ENCODE peak calls at places on chromosomes 2 and 18, in seven cellular contexts. One of them, this sample, is unnamed.

GRCh38 chr2:16102287-16102975 is 162.1 kb downstream of the MYCN start:
- DNase-seq in AG09309: no peak
- DNase-seq in HFFc6: no peak
- DNase-seq in ovary: no peak
- DNase-seq in B cell: no peak
- DNase-seq in pancreas: no peak
- DNase-seq in PC-9: no peak
- DNase-seq in this sample: no peak

GRCh38 chr18:32333781-32334180 is 136.9 kb downstream of the GAREM1 start:
- DNase-seq in AG09309: no peak
- DNase-seq in HFFc6: no peak
- DNase-seq in ovary: no peak
- DNase-seq in B cell: no peak
- DNase-seq in pancreas: peak; percentile 62
- DNase-seq in PC-9: no peak
- DNase-seq in this sample: no peak

GRCh38 chr18:3447035-3447894 is 2.7 kb upstream of the TGIF1 start:
- DNase-seq in AG09309: no peak
- DNase-seq in HFFc6: peak; percentile 40
- DNase-seq in ovary: peak; percentile 75
- DNase-seq in B cell: no peak
- DNase-seq in pancreas: peak; percentile 65
- DNase-seq in PC-9: no peak
- DNase-seq in this sample: peak; percentile 46

GRCh38 chr2:230716588-230716987 is 3.9 kb downstream of the CAB39 start:
- DNase-seq in AG09309: no peak
- DNase-seq in HFFc6: no peak
- DNase-seq in ovary: no peak
- DNase-seq in B cell: no peak
- DNase-seq in pancreas: no peak
- DNase-seq in PC-9: no peak
- DNase-seq in this sample: no peak

GRCh38 chr18:21914739-21915319 is 174.2 kb downstream of the MIB1 start:
- DNase-seq in AG09309: peak; percentile 31
- DNase-seq in HFFc6: peak; percentile 40
- DNase-seq in ovary: no peak
- DNase-seq in B cell: no peak
- DNase-seq in pancreas: no peak
- DNase-seq in PC-9: peak; percentile 15
- DNase-seq in this sample: no peak

GRCh38 chr2:143629344-143629743 is 500.1 kb downstream of the ARHGAP15 start:
- DNase-seq in AG09309: peak; percentile 68
- DNase-seq in HFFc6: peak; percentile 30
- DNase-seq in ovary: no peak
- DNase-seq in B cell: no peak
- DNase-seq in pancreas: no peak
- DNase-seq in PC-9: no peak
- DNase-seq in this sample: no peak

GRCh38 chr2:161273038-161273760 is 35.0 kb upstream of the PSMD14 start:
- DNase-seq in AG09309: peak; percentile 32
- DNase-seq in HFFc6: peak; percentile 45
- DNase-seq in ovary: no peak
- DNase-seq in B cell: peak; percentile 16
- DNase-seq in pancreas: no peak
- DNase-seq in PC-9: no peak
- DNase-seq in this sample: no peak

GRCh38 chr2:150480971-150481830 is 6.3 kb downstream of the RND3 start:
- DNase-seq in AG09309: no peak
- DNase-seq in HFFc6: peak; percentile 40
- DNase-seq in ovary: no peak
- DNase-seq in B cell: no peak
- DNase-seq in pancreas: no peak
- DNase-seq in PC-9: no peak
- DNase-seq in this sample: no peak

GRCh38 chr18:11747731-11748130 is 58.7 kb downstream of the GNAL start:
- DNase-seq in AG09309: no peak
- DNase-seq in HFFc6: no peak
- DNase-seq in ovary: no peak
- DNase-seq in B cell: no peak
- DNase-seq in pancreas: no peak
- DNase-seq in PC-9: no peak
- DNase-seq in this sample: no peak

GRCh38 chr2:73489053-73489452 is 103.4 kb downstream of the ALMS1 start:
- DNase-seq in AG09309: no peak
- DNase-seq in HFFc6: no peak
- DNase-seq in ovary: no peak
- DNase-seq in B cell: no peak
- DNase-seq in pancreas: no peak
- DNase-seq in PC-9: no peak
- DNase-seq in this sample: no peak

GRCh38 chr2:176686328-176686727 is 417.1 kb downstream of the MTX2 start:
- DNase-seq in AG09309: no peak
- DNase-seq in HFFc6: no peak
- DNase-seq in ovary: no peak
- DNase-seq in B cell: no peak
- DNase-seq in pancreas: no peak
- DNase-seq in PC-9: no peak
- DNase-seq in this sample: no peak

GRCh38 chr18:74290831-74291770 is 662 bp downstream of the CYB5A start:
- DNase-seq in AG09309: no peak
- DNase-seq in HFFc6: no peak
- DNase-seq in ovary: no peak
- DNase-seq in B cell: no peak
- DNase-seq in pancreas: peak; percentile 86
- DNase-seq in PC-9: peak; percentile 73
- DNase-seq in this sample: no peak

GRCh38 chr2:181077128-181077709 is 96.8 kb downstream of the UBE2E3 start:
- DNase-seq in AG09309: peak; percentile 16
- DNase-seq in HFFc6: peak; percentile 55
- DNase-seq in ovary: no peak
- DNase-seq in B cell: peak; percentile 29
- DNase-seq in pancreas: no peak
- DNase-seq in PC-9: no peak
- DNase-seq in this sample: no peak

GRCh38 chr2:73370348-73370747 is 15.3 kb upstream of the ALMS1 start:
- DNase-seq in AG09309: no peak
- DNase-seq in HFFc6: no peak
- DNase-seq in ovary: no peak
- DNase-seq in B cell: no peak
- DNase-seq in pancreas: no peak
- DNase-seq in PC-9: no peak
- DNase-seq in this sample: no peak

GRCh38 chr2:30422437-30422805 is 24.6 kb upstream of the LCLAT1 start:
- DNase-seq in AG09309: no peak
- DNase-seq in HFFc6: no peak
- DNase-seq in ovary: no peak
- DNase-seq in B cell: peak; percentile 61
- DNase-seq in pancreas: no peak
- DNase-seq in PC-9: no peak
- DNase-seq in this sample: peak; percentile 71

GRCh38 chr18:56257215-56257614 is 381.2 kb downstream of the TXNL1 start:
- DNase-seq in AG09309: peak; percentile 64
- DNase-seq in HFFc6: peak; percentile 88
- DNase-seq in ovary: no peak
- DNase-seq in B cell: no peak
- DNase-seq in pancreas: no peak
- DNase-seq in PC-9: no peak
- DNase-seq in this sample: no peak

GRCh38 chr2:150806336-150806735 is 318.9 kb upstream of the RND3 start:
- DNase-seq in AG09309: no peak
- DNase-seq in HFFc6: no peak
- DNase-seq in ovary: no peak
- DNase-seq in B cell: no peak
- DNase-seq in pancreas: no peak
- DNase-seq in PC-9: no peak
- DNase-seq in this sample: no peak

GRCh38 chr2:159574246-159574645 is 42.1 kb downstream of the BAZ2B start:
- DNase-seq in AG09309: peak; percentile 57
- DNase-seq in HFFc6: no peak
- DNase-seq in ovary: no peak
- DNase-seq in B cell: no peak
- DNase-seq in pancreas: no peak
- DNase-seq in PC-9: no peak
- DNase-seq in this sample: no peak

GRCh38 chr2:58851598-58851997 is 610.5 kb upstream of the FANCL start:
- DNase-seq in AG09309: no peak
- DNase-seq in HFFc6: no peak
- DNase-seq in ovary: no peak
- DNase-seq in B cell: no peak
- DNase-seq in pancreas: no peak
- DNase-seq in PC-9: no peak
- DNase-seq in this sample: no peak

GRCh38 chr2:241507430-241508239 is 749 bp downstream of the STK25 start:
- DNase-seq in AG09309: no peak
- DNase-seq in HFFc6: peak; percentile 28
- DNase-seq in ovary: peak; percentile 51
- DNase-seq in B cell: no peak
- DNase-seq in pancreas: peak; percentile 80
- DNase-seq in PC-9: peak; percentile 82
- DNase-seq in this sample: no peak

GRCh38 chr2:144152817-144153271 is 367.1 kb downstream of the ZEB2 start:
- DNase-seq in AG09309: no peak
- DNase-seq in HFFc6: peak; percentile 77
- DNase-seq in ovary: no peak
- DNase-seq in B cell: no peak
- DNase-seq in pancreas: no peak
- DNase-seq in PC-9: no peak
- DNase-seq in this sample: no peak

GRCh38 chr2:105634198-105634597 is 110.5 kb upstream of the NCK2 start:
- DNase-seq in AG09309: no peak
- DNase-seq in HFFc6: no peak
- DNase-seq in ovary: no peak
- DNase-seq in B cell: no peak
- DNase-seq in pancreas: no peak
- DNase-seq in PC-9: no peak
- DNase-seq in this sample: no peak

GRCh38 chr2:10883880-10884529 is 27.7 kb upstream of the KCNF1 start:
- DNase-seq in AG09309: no peak
- DNase-seq in HFFc6: no peak
- DNase-seq in ovary: no peak
- DNase-seq in B cell: no peak
- DNase-seq in pancreas: no peak
- DNase-seq in PC-9: no peak
- DNase-seq in this sample: no peak

GRCh38 chr18:10490401-10491289 is 35.2 kb upstream of the NAPG start:
- DNase-seq in AG09309: no peak
- DNase-seq in HFFc6: no peak
- DNase-seq in ovary: no peak
- DNase-seq in B cell: peak; percentile 86
- DNase-seq in pancreas: no peak
- DNase-seq in PC-9: peak; percentile 27
- DNase-seq in this sample: peak; percentile 90

GRCh38 chr2:241128266-241128665 is 21.0 kb downstream of the PASK start:
- DNase-seq in AG09309: no peak
- DNase-seq in HFFc6: no peak
- DNase-seq in ovary: no peak
- DNase-seq in B cell: no peak
- DNase-seq in pancreas: peak; percentile 22
- DNase-seq in PC-9: no peak
- DNase-seq in this sample: no peak

GRCh38 chr2:159476329-159476728 is 140.0 kb downstream of the BAZ2B start:
- DNase-seq in AG09309: no peak
- DNase-seq in HFFc6: no peak
- DNase-seq in ovary: no peak
- DNase-seq in B cell: no peak
- DNase-seq in pancreas: no peak
- DNase-seq in PC-9: no peak
- DNase-seq in this sample: no peak

GRCh38 chr2:183552716-183553115 is 428.5 kb downstream of the NUP35 start:
- DNase-seq in AG09309: no peak
- DNase-seq in HFFc6: no peak
- DNase-seq in ovary: no peak
- DNase-seq in B cell: no peak
- DNase-seq in pancreas: no peak
- DNase-seq in PC-9: no peak
- DNase-seq in this sample: no peak

GRCh38 chr2:198966269-198966668 is 491.5 kb downstream of the SATB2 start:
- DNase-seq in AG09309: no peak
- DNase-seq in HFFc6: no peak
- DNase-seq in ovary: no peak
- DNase-seq in B cell: no peak
- DNase-seq in pancreas: no peak
- DNase-seq in PC-9: no peak
- DNase-seq in this sample: no peak

GRCh38 chr2:198957183-198957582 is 500.6 kb downstream of the SATB2 start:
- DNase-seq in AG09309: no peak
- DNase-seq in HFFc6: no peak
- DNase-seq in ovary: no peak
- DNase-seq in B cell: no peak
- DNase-seq in pancreas: no peak
- DNase-seq in PC-9: no peak
- DNase-seq in this sample: no peak

DNA sequence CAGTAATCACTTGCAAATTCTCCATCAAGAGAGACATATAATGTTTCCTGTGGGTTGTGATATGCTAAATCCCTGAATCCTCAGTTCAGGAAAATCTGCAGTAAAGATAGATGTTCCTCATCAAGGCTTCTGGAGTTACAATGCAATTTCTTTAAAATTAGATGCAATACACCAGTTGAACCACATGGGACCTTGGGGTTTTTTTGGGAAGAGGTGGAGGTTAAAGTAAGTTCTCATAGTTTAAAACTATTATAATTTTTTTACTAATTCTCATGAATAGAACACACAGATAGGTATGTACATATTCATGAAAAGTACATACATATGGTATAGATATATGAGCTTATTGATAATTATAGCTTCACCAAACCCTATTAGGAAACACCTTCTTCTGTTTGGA is 496.2 kb downstream of the SATB2 start:
- DNase-seq in AG09309: no peak
- DNase-seq in HFFc6: no peak
- DNase-seq in ovary: no peak
- DNase-seq in B cell: no peak
- DNase-seq in pancreas: no peak
- DNase-seq in PC-9: no peak
- DNase-seq in this sample: no peak
- TF ChIP-seq CTCF in AG09309: no peak
- TF ChIP-seq CTCF in HFFc6: peak; percentile 27
- TF ChIP-seq CTCF in ovary: no peak
- TF ChIP-seq CTCF in B cell: no peak
- TF ChIP-seq CTCF in pancreas: no peak
- TF ChIP-seq CTCF in PC-9: peak; percentile 44
- TF ChIP-seq CTCF in this sample: no peak

GRCh38 chr2:37281916-37282315 is 42.7 kb downstream of the PRKD3 start:
- DNase-seq in AG09309: no peak
- DNase-seq in HFFc6: no peak
- DNase-seq in ovary: no peak
- DNase-seq in B cell: no peak
- DNase-seq in pancreas: no peak
- DNase-seq in PC-9: no peak
- DNase-seq in this sample: no peak
- TF ChIP-seq CTCF in AG09309: no peak
- TF ChIP-seq CTCF in HFFc6: peak; percentile 47
- TF ChIP-seq CTCF in ovary: no peak
- TF ChIP-seq CTCF in B cell: no peak
- TF ChIP-seq CTCF in pancreas: no peak
- TF ChIP-seq CTCF in PC-9: no peak
- TF ChIP-seq CTCF in this sample: no peak

GRCh38 chr2:31694444-31694843 is 113.7 kb upstream of the SRD5A2 start:
- DNase-seq in AG09309: no peak
- DNase-seq in HFFc6: no peak
- DNase-seq in ovary: no peak
- DNase-seq in B cell: no peak
- DNase-seq in pancreas: no peak
- DNase-seq in PC-9: no peak
- DNase-seq in this sample: no peak
- TF ChIP-seq CTCF in AG09309: no peak
- TF ChIP-seq CTCF in HFFc6: peak; percentile 47
- TF ChIP-seq CTCF in ovary: no peak
- TF ChIP-seq CTCF in B cell: no peak
- TF ChIP-seq CTCF in pancreas: no peak
- TF ChIP-seq CTCF in PC-9: peak; percentile 62
- TF ChIP-seq CTCF in this sample: no peak

GRCh38 chr2:118677546-118677945 is 169.9 kb downstream of the EN1 start:
- DNase-seq in AG09309: no peak
- DNase-seq in HFFc6: no peak
- DNase-seq in ovary: no peak
- DNase-seq in B cell: no peak
- DNase-seq in pancreas: no peak
- DNase-seq in PC-9: no peak
- DNase-seq in this sample: no peak
- TF ChIP-seq CTCF in AG09309: no peak
- TF ChIP-seq CTCF in HFFc6: no peak
- TF ChIP-seq CTCF in ovary: no peak
- TF ChIP-seq CTCF in B cell: no peak
- TF ChIP-seq CTCF in pancreas: no peak
- TF ChIP-seq CTCF in PC-9: no peak
- TF ChIP-seq CTCF in this sample: no peak

This sample was measured in Peyer's patch.